ENCODE peak calls at places on chromosomes 7 and 10, in five cellular contexts. W, J, B, F and R are unnamed samples.

GRCh38 chr7:70579397-70580097 is 552.4 kb upstream of the GALNT17 start:
- DNase-seq in J (no peak), B (no peak), W (peak), F (no peak), R (no peak)

GRCh38 chr10:5775705-5776104 is 37.5 kb downstream of the GDI2 start:
- DNase-seq in B (peak), J (no peak), W (no peak), F (no peak), R (no peak)

GRCh38 chr10:49107111-49107889 is 8.0 kb downstream of the VSTM4 start:
- DNase-seq in J (peak), W (peak), F (no peak), B (no peak), R (peak)

GRCh38 chr10:132866601-132867381 is 75.6 kb downstream of the CFAP46 start:
- DNase-seq in B (no peak), W (no peak), J (peak), F (no peak), R (peak)

GRCh38 chr7:158240801-158241200 is 346.8 kb downstream of the PTPRN2 start:
- DNase-seq in J (no peak), F (no peak), B (peak), W (no peak), R (peak)

GRCh38 chr10:48389272-48389671 is 82.8 kb downstream of the MAPK8 start:
- DNase-seq in B (no peak), F (no peak), J (no peak), W (no peak), R (no peak)

GRCh38 chr10:103595933-103596726 is 102.6 kb downstream of the NEURL1 start:
- DNase-seq in F (no peak), B (no peak), J (no peak), W (no peak), R (no peak)

GRCh38 chr10:31721166-31721565 is 207.5 kb downstream of the ARHGAP12 start:
- DNase-seq in F (no peak), W (no peak), B (no peak), J (no peak), R (no peak)

GRCh38 chr10:12484945-12485805 is 135.8 kb downstream of the CAMK1D start:
- DNase-seq in W (no peak), B (peak), J (no peak), F (peak), R (no peak)

GRCh38 chr10:2214035-2214434 is 476.7 kb upstream of the ADARB2 start:
- DNase-seq in F (no peak), J (no peak), W (no peak), B (no peak), R (no peak)

GRCh38 chr7:7972128-7972527 is 3.5 kb downstream of the GLCCI1 start:
- DNase-seq in J (no peak), F (no peak), B (no peak), W (no peak), R (peak)

GRCh38 chr7:91286432-91286831 is 22.2 kb downstream of the FZD1 start:
- DNase-seq in B (no peak), J (no peak), F (no peak), W (no peak), R (no peak)

GRCh38 chr10:60495357-60495756 is 105.7 kb upstream of the ANK3 start:
- DNase-seq in B (no peak), W (no peak), J (no peak), F (no peak), R (peak)

GRCh38 chr7:23264916-23265458 is 18.4 kb downstream of the GPNMB start:
- DNase-seq in W (no peak), B (no peak), F (no peak), J (no peak), R (no peak)

GRCh38 chr10:6871128-6871527 is 291.1 kb upstream of the PRKCQ start:
- DNase-seq in B (no peak), W (no peak), J (no peak), F (no peak), R (no peak)

GRCh38 chr10:102782698-102783540 is 39.2 kb downstream of the WBP1L start:
- DNase-seq in F (no peak), J (no peak), B (no peak), W (no peak), R (peak)

GRCh38 chr10:47025540-47026300 is 114.5 kb downstream of the PTPN20 start:
- DNase-seq in W (no peak), J (peak), B (no peak), F (no peak), R (peak)

GRCh38 chr7:17696422-17696821 is 243.9 kb downstream of the SNX13 start:
- DNase-seq in W (no peak), F (no peak), J (peak), B (no peak), R (peak)

GRCh38 chr7:125119559-125120115 is 190.0 kb upstream of the POT1 start:
- DNase-seq in F (no peak), B (no peak), W (no peak), J (no peak), R (no peak)

GRCh38 chr10:102812213-102812876 is 24.9 kb downstream of the CYP17A1 start:
- DNase-seq in J (no peak), B (no peak), F (no peak), W (no peak), R (no peak)

GRCh38 chr10:30041394-30042105 is 17.8 kb downstream of the JCAD start:
- DNase-seq in W (no peak), J (no peak), F (no peak), B (no peak), R (no peak)